ENCODE peak calls at places on chromosomes 11 and 22, in five cellular contexts. One of them, this sample, is unnamed.

GRCh38 chr11:134476435-134477021 is 64.5 kb upstream of the B3GAT1 start:
- DNase-seq in AG09309: no peak
- DNase-seq in spleen: no peak
- DNase-seq in PC-9: no peak
- DNase-seq in PC-3: peak; percentile 31
- DNase-seq in this sample: no peak

GRCh38 chr11:85431319-85431718 is 195.8 kb downstream of the DLG2 start:
- DNase-seq in AG09309: no peak
- DNase-seq in spleen: no peak
- DNase-seq in PC-9: no peak
- DNase-seq in PC-3: no peak
- DNase-seq in this sample: no peak

GRCh38 chr11:16000065-16000464 is 356.3 kb downstream of the SOX6 start:
- DNase-seq in AG09309: peak; percentile 16
- DNase-seq in spleen: no peak
- DNase-seq in PC-9: no peak
- DNase-seq in PC-3: no peak
- DNase-seq in this sample: no peak

GRCh38 chr11:85955531-85955930 is 100.3 kb downstream of the CCDC83 start:
- DNase-seq in AG09309: no peak
- DNase-seq in spleen: no peak
- DNase-seq in PC-9: no peak
- DNase-seq in PC-3: no peak
- DNase-seq in this sample: no peak

GRCh38 chr22:37659066-37659896 is 758 bp downstream of the PDXP start:
- DNase-seq in AG09309: no peak
- DNase-seq in spleen: peak; percentile 90
- DNase-seq in PC-9: no peak
- DNase-seq in PC-3: no peak
- DNase-seq in this sample: no peak

GRCh38 chr11:132782102-132782501 is 750.2 kb downstream of the OPCML start:
- DNase-seq in AG09309: no peak
- DNase-seq in spleen: no peak
- DNase-seq in PC-9: no peak
- DNase-seq in PC-3: no peak
- DNase-seq in this sample: no peak

GRCh38 chr11:96748639-96749370 is 359.0 kb downstream of the JRKL start:
- DNase-seq in AG09309: peak; percentile 51
- DNase-seq in spleen: no peak
- DNase-seq in PC-9: no peak
- DNase-seq in PC-3: peak; percentile 88
- DNase-seq in this sample: no peak

GRCh38 chr11:3201677-3202181 is 16.9 kb downstream of the MRGPRG start:
- DNase-seq in AG09309: no peak
- DNase-seq in spleen: peak; percentile 67
- DNase-seq in PC-9: no peak
- DNase-seq in PC-3: no peak
- DNase-seq in this sample: no peak

GRCh38 chr11:14565845-14566244 is 45.7 kb upstream of the PSMA1 start:
- DNase-seq in AG09309: no peak
- DNase-seq in spleen: no peak
- DNase-seq in PC-9: no peak
- DNase-seq in PC-3: no peak
- DNase-seq in this sample: no peak

GRCh38 chr11:6260207-6260726 is 629 bp downstream of the CCKBR start:
- DNase-seq in AG09309: no peak
- DNase-seq in spleen: no peak
- DNase-seq in PC-9: no peak
- DNase-seq in PC-3: no peak
- DNase-seq in this sample: no peak

GRCh38 chr11:4181780-4182721 is 87.5 kb downstream of the RRM1 start:
- DNase-seq in AG09309: no peak
- DNase-seq in spleen: peak; percentile 81
- DNase-seq in PC-9: peak; percentile 55
- DNase-seq in PC-3: peak; percentile 74
- DNase-seq in this sample: no peak

GRCh38 chr11:124801014-124801413 is 808 bp upstream of the MSANTD2 start:
- DNase-seq in AG09309: no peak
- DNase-seq in spleen: no peak
- DNase-seq in PC-9: no peak
- DNase-seq in PC-3: peak; percentile 67
- DNase-seq in this sample: no peak

GRCh38 chr11:12526789-12527188 is 147.4 kb upstream of the TEAD1 start:
- DNase-seq in AG09309: peak; percentile 52
- DNase-seq in spleen: no peak
- DNase-seq in PC-9: no peak
- DNase-seq in PC-3: peak; percentile 28
- DNase-seq in this sample: no peak

GRCh38 chr11:78586452-78587046 is 11.9 kb upstream of the NARS2 start:
- DNase-seq in AG09309: no peak
- DNase-seq in spleen: no peak
- DNase-seq in PC-9: no peak
- DNase-seq in PC-3: peak; percentile 62
- DNase-seq in this sample: no peak

GRCh38 chr11:119404872-119405271 is 18.1 kb downstream of the THY1 start:
- DNase-seq in AG09309: no peak
- DNase-seq in spleen: no peak
- DNase-seq in PC-9: no peak
- DNase-seq in PC-3: no peak
- DNase-seq in this sample: no peak

GRCh38 chr22:19577422-19577966 is 53.3 kb upstream of the CLDN5 start:
- DNase-seq in AG09309: no peak
- DNase-seq in spleen: no peak
- DNase-seq in PC-9: no peak
- DNase-seq in PC-3: no peak
- DNase-seq in this sample: peak; percentile 32

GRCh38 chr11:96338910-96339703 is 3.9 kb downstream of the MAML2 start:
- DNase-seq in AG09309: no peak
- DNase-seq in spleen: peak; percentile 85
- DNase-seq in PC-9: no peak
- DNase-seq in PC-3: peak; percentile 60
- DNase-seq in this sample: peak; percentile 72

GRCh38 chr11:8777907-8778767 is 95.5 kb downstream of the RPL27A start:
- DNase-seq in AG09309: no peak
- DNase-seq in spleen: no peak
- DNase-seq in PC-9: no peak
- DNase-seq in PC-3: no peak
- DNase-seq in this sample: peak; percentile 86

GRCh38 chr11:120344302-120345004 is 8.2 kb downstream of the ARHGEF12 start:
- DNase-seq in AG09309: no peak
- DNase-seq in spleen: no peak
- DNase-seq in PC-9: peak; percentile 34
- DNase-seq in PC-3: peak; percentile 91
- DNase-seq in this sample: no peak

DNA sequence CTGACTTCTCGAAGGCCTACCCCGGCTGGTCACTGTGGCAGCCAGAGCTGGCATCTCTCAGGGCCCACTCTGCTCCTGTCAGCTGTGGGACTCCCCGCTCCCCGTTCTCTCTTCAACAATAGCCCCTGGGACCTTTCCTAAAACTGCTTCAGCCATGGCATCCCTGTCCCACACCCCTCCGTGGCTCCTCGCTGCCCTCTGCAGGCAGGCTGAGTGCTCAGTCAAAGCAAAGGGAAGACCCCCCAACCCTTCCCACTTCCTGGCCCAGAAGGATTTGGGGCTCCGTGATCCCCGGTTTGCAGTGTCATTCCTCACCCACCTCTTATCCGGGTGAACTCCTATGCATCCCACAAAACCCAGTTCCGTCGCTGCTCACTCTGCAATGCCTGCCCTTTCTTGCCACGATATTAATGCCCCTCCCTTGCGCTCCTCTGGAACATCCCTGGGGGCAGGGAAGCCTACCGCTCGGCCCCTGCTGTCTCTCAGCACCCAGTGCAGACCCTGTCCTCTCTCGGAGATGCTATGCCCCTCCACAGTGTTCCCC is 1.6 kb upstream of the TH start:
- DNase-seq in AG09309: no peak
- DNase-seq in spleen: no peak
- DNase-seq in PC-9: no peak
- DNase-seq in PC-3: peak; percentile 26
- DNase-seq in this sample: no peak
- TF ChIP-seq CTCF in AG09309: peak; percentile 48
- TF ChIP-seq CTCF in spleen: no peak
- TF ChIP-seq CTCF in PC-9: peak; percentile 49
- TF ChIP-seq CTCF in PC-3: peak; percentile 70
- TF ChIP-seq CTCF in this sample: no peak

GRCh38 chr22:45831394-45831793 is 145.6 kb downstream of the WNT7B start:
- DNase-seq in AG09309: no peak
- DNase-seq in spleen: no peak
- DNase-seq in PC-9: no peak
- DNase-seq in PC-3: peak; percentile 62
- DNase-seq in this sample: no peak
- TF ChIP-seq CTCF in AG09309: peak; percentile 65
- TF ChIP-seq CTCF in spleen: no peak
- TF ChIP-seq CTCF in PC-9: peak; percentile 62
- TF ChIP-seq CTCF in PC-3: peak; percentile 71
- TF ChIP-seq CTCF in this sample: peak; percentile 53

DNA sequence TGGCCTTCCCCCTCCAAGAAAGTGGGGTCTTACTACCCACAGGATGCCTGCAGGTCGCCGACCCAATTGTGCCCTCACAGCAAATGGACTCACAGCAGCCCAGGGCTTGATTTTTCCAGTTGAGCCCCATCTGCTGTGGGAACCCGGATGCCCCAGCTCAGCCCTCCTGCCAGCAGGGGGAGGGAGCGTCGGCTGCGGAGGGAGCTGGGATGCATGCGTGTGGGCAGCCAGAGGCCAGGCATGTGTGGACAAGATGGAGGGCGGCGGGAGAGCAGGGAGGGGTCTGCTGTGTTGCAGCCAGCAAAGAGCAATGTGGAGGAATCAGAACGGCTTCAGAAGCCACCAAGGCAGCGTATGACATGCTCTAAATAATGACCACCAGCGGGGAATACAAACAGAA is 41.0 kb upstream of the EIF3D start:
- DNase-seq in AG09309: no peak
- DNase-seq in spleen: no peak
- DNase-seq in PC-9: no peak
- DNase-seq in PC-3: no peak
- DNase-seq in this sample: no peak
- TF ChIP-seq CTCF in AG09309: peak; percentile 65
- TF ChIP-seq CTCF in spleen: no peak
- TF ChIP-seq CTCF in PC-9: no peak
- TF ChIP-seq CTCF in PC-3: no peak
- TF ChIP-seq CTCF in this sample: no peak

GRCh38 chr11:22920939-22921565 is 60.8 kb upstream of the CCDC179 start:
- DNase-seq in AG09309: peak; percentile 1
- DNase-seq in spleen: no peak
- DNase-seq in PC-9: peak; percentile 3
- DNase-seq in PC-3: peak; percentile 64
- DNase-seq in this sample: no peak
- TF ChIP-seq CTCF in AG09309: peak; percentile 61
- TF ChIP-seq CTCF in spleen: peak; percentile 26
- TF ChIP-seq CTCF in PC-9: peak; percentile 61
- TF ChIP-seq CTCF in PC-3: peak; percentile 76
- TF ChIP-seq CTCF in this sample: peak; percentile 30

GRCh38 chr11:10386361-10386760 is 68.7 kb upstream of the AMPD3 start:
- DNase-seq in AG09309: no peak
- DNase-seq in spleen: no peak
- DNase-seq in PC-9: no peak
- DNase-seq in PC-3: no peak
- DNase-seq in this sample: no peak

GRCh38 chr11:10388574-10388973 is 66.5 kb upstream of the AMPD3 start:
- DNase-seq in AG09309: no peak
- DNase-seq in spleen: no peak
- DNase-seq in PC-9: no peak
- DNase-seq in PC-3: no peak
- DNase-seq in this sample: peak; percentile 77

GRCh38 chr11:10388096-10388495 is 67.0 kb upstream of the AMPD3 start:
- DNase-seq in AG09309: no peak
- DNase-seq in spleen: no peak
- DNase-seq in PC-9: no peak
- DNase-seq in PC-3: peak; percentile 46
- DNase-seq in this sample: no peak

GRCh38 chr11:10386861-10387208 is 68.2 kb upstream of the AMPD3 start:
- DNase-seq in AG09309: no peak
- DNase-seq in spleen: no peak
- DNase-seq in PC-9: no peak
- DNase-seq in PC-3: no peak
- DNase-seq in this sample: no peak

GRCh38 chr11:10387209-10388083 is 67.6 kb upstream of the AMPD3 start:
- DNase-seq in AG09309: peak; percentile 95
- DNase-seq in spleen: no peak
- DNase-seq in PC-9: no peak
- DNase-seq in PC-3: peak; percentile 53
- DNase-seq in this sample: peak; percentile 93
- TF ChIP-seq CTCF in AG09309: peak; percentile 3
- TF ChIP-seq CTCF in spleen: no peak
- TF ChIP-seq CTCF in PC-9: no peak
- TF ChIP-seq CTCF in PC-3: no peak
- TF ChIP-seq CTCF in this sample: no peak

GRCh38 chr11:61172888-61173287 is 11.7 kb upstream of the VPS37C start:
- DNase-seq in AG09309: no peak
- DNase-seq in spleen: no peak
- DNase-seq in PC-9: no peak
- DNase-seq in PC-3: no peak
- DNase-seq in this sample: peak; percentile 11
- TF ChIP-seq CTCF in AG09309: no peak
- TF ChIP-seq CTCF in spleen: no peak
- TF ChIP-seq CTCF in PC-9: no peak
- TF ChIP-seq CTCF in PC-3: no peak
- TF ChIP-seq CTCF in this sample: no peak